ENCODE peak calls at places on chromosomes 2 and 18, in seven cellular contexts. N is K562, D is uterus, B is breast epithelium, L is heart left ventricle, K is body of pancreas, J is transverse colon. V is an unnamed sample.

GRCh38 chr2:236661064-236661761 is 91.6 kb downstream of the ACKR3 start:
- DNase-seq in N (no peak), D (no peak), B (no peak), L (no peak), K (no peak), J (no peak), V (no peak)

GRCh38 chr2:55490554-55490953 is 29.0 kb upstream of the CFAP36 start:
- DNase-seq in N (peak; percentile 71), D (no peak), B (no peak), L (peak; percentile 67), K (peak; percentile 65), J (peak; percentile 11), V (peak; percentile 51)

GRCh38 chr2:111706481-111707001 is 177.5 kb downstream of the ANAPC1 start:
- DNase-seq in N (no peak), D (no peak), B (peak; percentile 16), L (no peak), K (no peak), J (no peak), V (no peak)

GRCh38 chr2:236638707-236639106 is 69.1 kb downstream of the ACKR3 start:
- DNase-seq in N (no peak), D (peak; percentile 10), B (no peak), L (no peak), K (no peak), J (no peak), V (no peak)

GRCh38 chr2:47211497-47212011 is 56.4 kb upstream of the STPG4 start:
- DNase-seq in N (no peak), D (no peak), B (no peak), L (no peak), K (peak; percentile 18), J (no peak), V (no peak)

GRCh38 chr18:79068299-79068945 is 772 bp upstream of the ATP9B start:
- DNase-seq in N (no peak), D (peak; percentile 17), B (no peak), L (no peak), K (peak; percentile 19), J (no peak), V (no peak)

GRCh38 chr2:178761759-178762371 is 45.4 kb downstream of the TTN start:
- DNase-seq in N (peak; percentile 73), D (no peak), B (no peak), L (no peak), K (peak; percentile 49), J (no peak), V (peak; percentile 28)

GRCh38 chr18:6382968-6383367 is 31.7 kb downstream of the L3MBTL4 start:
- DNase-seq in N (no peak), D (no peak), B (no peak), L (no peak), K (no peak), J (no peak), V (no peak)

GRCh38 chr2:119827866-119828507 is 68.3 kb downstream of the PTPN4 start:
- DNase-seq in N (peak; percentile 11), D (no peak), B (no peak), L (no peak), K (no peak), J (no peak), V (no peak)

GRCh38 chr18:57826252-57826651 is 23.1 kb upstream of the ATP8B1 start:
- DNase-seq in N (no peak), D (no peak), B (no peak), L (no peak), K (no peak), J (no peak), V (no peak)
- TF ChIP-seq POLR2A in N (no peak), D (no peak), B (no peak), L (no peak), K (no peak), J (no peak), V (no peak)

DNA sequence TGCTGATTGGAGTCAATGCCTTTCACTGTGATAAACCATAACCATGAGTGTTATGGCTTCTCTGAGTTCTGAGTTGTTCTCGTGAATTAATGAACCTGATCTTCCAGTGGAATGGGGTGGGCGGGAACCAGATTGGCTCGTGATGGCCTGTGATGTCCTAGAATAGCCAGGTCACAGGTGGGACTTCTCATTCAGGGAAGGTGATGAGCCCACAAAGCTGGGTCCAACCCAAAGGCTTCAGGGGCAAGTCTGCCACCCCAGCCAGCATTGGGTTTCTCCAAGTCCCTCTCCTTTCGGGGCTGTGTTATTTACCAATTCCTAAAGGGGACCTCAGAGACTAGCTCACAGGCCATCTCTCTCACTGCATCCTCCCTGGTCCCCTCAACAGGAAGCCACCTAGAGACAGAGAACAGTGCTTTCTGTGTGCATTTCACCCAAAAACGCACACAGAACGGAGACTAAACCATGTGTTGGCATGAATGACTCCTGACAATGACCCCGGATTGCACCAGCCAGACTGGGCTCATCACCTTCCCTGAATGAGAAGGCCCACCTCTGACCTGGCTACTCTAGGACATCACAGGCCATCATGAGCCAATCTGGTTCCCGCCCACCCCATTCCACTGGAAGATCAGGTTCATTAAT is 85.5 kb downstream of the MALT1 start:
- DNase-seq in N (no peak), D (no peak), B (no peak), L (no peak), K (no peak), J (no peak), V (no peak)
- TF ChIP-seq POLR2A in N (no peak), D (no peak), B (no peak), L (no peak), K (no peak), J (no peak), V (no peak)

GRCh38 chr18:80137976-80138375 is 28.9 kb downstream of the ADNP2 start:
- DNase-seq in N (no peak), D (no peak), B (no peak), L (no peak), K (no peak), J (no peak), V (no peak)
- TF ChIP-seq POLR2A in N (no peak), D (no peak), B (no peak), L (no peak), K (no peak), J (no peak), V (no peak)

GRCh38 chr2:27428978-27429541 is 629 bp downstream of the NRBP1 start:
- DNase-seq in N (peak; percentile 92), D (peak; percentile 71), B (peak; percentile 64), L (peak; percentile 85), K (peak; percentile 92), J (peak; percentile 89), V (peak; percentile 93)
- TF ChIP-seq POLR2A in N (no peak), D (no peak), B (no peak), L (no peak), K (no peak), J (no peak), V (no peak)

DNA sequence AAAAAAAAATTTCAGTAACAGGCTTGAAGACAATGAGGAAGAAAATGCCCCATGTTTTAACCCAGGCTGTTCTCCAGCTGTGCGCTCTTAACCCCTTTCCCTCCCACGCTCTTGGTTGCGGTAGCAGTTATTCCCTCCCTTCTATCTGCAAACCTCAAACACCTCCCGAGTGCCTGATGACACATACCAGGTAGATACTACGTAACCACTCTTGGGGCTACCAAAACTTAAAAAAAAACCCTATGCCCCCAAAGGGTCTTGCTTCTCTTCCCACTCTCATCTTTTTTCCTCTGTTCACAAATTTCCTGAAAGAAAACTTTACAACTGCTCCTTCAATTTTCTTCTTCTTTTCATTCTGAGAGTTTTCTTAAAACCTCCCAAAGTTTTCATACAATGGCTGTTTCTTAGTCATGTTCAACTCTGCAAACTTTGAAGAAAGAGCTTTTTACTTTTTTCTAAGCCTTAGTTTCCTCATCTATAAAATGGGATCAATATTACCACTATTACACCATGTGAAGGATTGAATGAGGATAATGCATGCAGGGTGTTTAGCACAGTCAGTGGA is 4.9 kb upstream of the DRC1 start:
- DNase-seq in N (peak; percentile 80), D (no peak), B (no peak), L (no peak), K (no peak), J (no peak), V (no peak)
- TF ChIP-seq POLR2A in N (no peak), D (no peak), B (no peak), L (no peak), K (no peak), J (no peak), V (no peak)

V was measured in erythroblast.